ENCODE peak calls at places on chromosomes 4 and X, in eight cellular contexts. One of them, this sample, is unnamed.

GRCh38 chr4:85398276-85398675 is 76.7 kb upstream of the ARHGAP24 start:
- DNase-seq in mesenchymal stem cell: peak; percentile 52
- DNase-seq in mesendoderm: peak; percentile 91
- DNase-seq in neural progenitor cell: no peak
- DNase-seq in sigmoid colon: no peak
- DNase-seq in body of pancreas: no peak
- DNase-seq in prostate gland: no peak
- DNase-seq in OCI-LY7: no peak
- DNase-seq in this sample: no peak

GRCh38 chrX:150690126-150690525 is 3.1 kb upstream of the MTMR1 start:
- DNase-seq in mesenchymal stem cell: peak; percentile 59
- DNase-seq in mesendoderm: no peak
- DNase-seq in neural progenitor cell: no peak
- DNase-seq in sigmoid colon: no peak
- DNase-seq in body of pancreas: no peak
- DNase-seq in prostate gland: no peak
- DNase-seq in OCI-LY7: no peak
- DNase-seq in this sample: no peak

GRCh38 chrX:120755066-120755846 is 120.4 kb downstream of the CT47B1 start:
- DNase-seq in mesenchymal stem cell: no peak
- DNase-seq in mesendoderm: no peak
- DNase-seq in neural progenitor cell: peak; percentile 3
- DNase-seq in sigmoid colon: no peak
- DNase-seq in body of pancreas: peak; percentile 43
- DNase-seq in prostate gland: no peak
- DNase-seq in OCI-LY7: peak; percentile 84
- DNase-seq in this sample: no peak

GRCh38 chr4:18529482-18529881 is 507.9 kb upstream of the LCORL start:
- DNase-seq in mesenchymal stem cell: no peak
- DNase-seq in mesendoderm: no peak
- DNase-seq in neural progenitor cell: no peak
- DNase-seq in sigmoid colon: no peak
- DNase-seq in body of pancreas: no peak
- DNase-seq in prostate gland: no peak
- DNase-seq in OCI-LY7: no peak
- DNase-seq in this sample: no peak

GRCh38 chrX:70554081-70554480 is 109.4 kb downstream of the DLG3 start:
- DNase-seq in mesenchymal stem cell: peak; percentile 24
- DNase-seq in mesendoderm: peak; percentile 5
- DNase-seq in neural progenitor cell: no peak
- DNase-seq in sigmoid colon: no peak
- DNase-seq in body of pancreas: no peak
- DNase-seq in prostate gland: no peak
- DNase-seq in OCI-LY7: no peak
- DNase-seq in this sample: no peak

GRCh38 chrX:68936608-68937007 is 107.8 kb downstream of the EFNB1 start:
- DNase-seq in mesenchymal stem cell: peak; percentile 91
- DNase-seq in mesendoderm: no peak
- DNase-seq in neural progenitor cell: no peak
- DNase-seq in sigmoid colon: peak; percentile 46
- DNase-seq in body of pancreas: no peak
- DNase-seq in prostate gland: no peak
- DNase-seq in OCI-LY7: no peak
- DNase-seq in this sample: no peak

GRCh38 chrX:2903366-2903765 is 25.8 kb downstream of the ARSD start:
- DNase-seq in mesenchymal stem cell: no peak
- DNase-seq in mesendoderm: no peak
- DNase-seq in neural progenitor cell: no peak
- DNase-seq in sigmoid colon: no peak
- DNase-seq in body of pancreas: no peak
- DNase-seq in prostate gland: no peak
- DNase-seq in OCI-LY7: no peak
- DNase-seq in this sample: no peak

GRCh38 chrX:153460826-153461225 is 9.6 kb downstream of the HAUS7 start:
- DNase-seq in mesenchymal stem cell: peak; percentile 48
- DNase-seq in mesendoderm: peak; percentile 67
- DNase-seq in neural progenitor cell: peak; percentile 69
- DNase-seq in sigmoid colon: no peak
- DNase-seq in body of pancreas: peak; percentile 44
- DNase-seq in prostate gland: no peak
- DNase-seq in OCI-LY7: peak; percentile 58
- DNase-seq in this sample: peak; percentile 47

GRCh38 chrX:149903889-149904748 is 23.1 kb downstream of the MAGEA8 start:
- DNase-seq in mesenchymal stem cell: peak; percentile 28
- DNase-seq in mesendoderm: peak; percentile 66
- DNase-seq in neural progenitor cell: no peak
- DNase-seq in sigmoid colon: no peak
- DNase-seq in body of pancreas: no peak
- DNase-seq in prostate gland: no peak
- DNase-seq in OCI-LY7: no peak
- DNase-seq in this sample: no peak

GRCh38 chrX:154540897-154541535 is 5.6 kb downstream of the G6PD start:
- DNase-seq in mesenchymal stem cell: no peak
- DNase-seq in mesendoderm: no peak
- DNase-seq in neural progenitor cell: no peak
- DNase-seq in sigmoid colon: no peak
- DNase-seq in body of pancreas: no peak
- DNase-seq in prostate gland: peak; percentile 58
- DNase-seq in OCI-LY7: no peak
- DNase-seq in this sample: no peak

GRCh38 chr4:180203349-180203748 is 2039.9 kb upstream of the TENM3 start:
- DNase-seq in mesenchymal stem cell: no peak
- DNase-seq in mesendoderm: no peak
- DNase-seq in neural progenitor cell: no peak
- DNase-seq in sigmoid colon: no peak
- DNase-seq in body of pancreas: no peak
- DNase-seq in prostate gland: no peak
- DNase-seq in OCI-LY7: no peak
- DNase-seq in this sample: no peak

GRCh38 chr4:56743550-56743949 is 62.5 kb upstream of the HOPX start:
- DNase-seq in mesenchymal stem cell: no peak
- DNase-seq in mesendoderm: no peak
- DNase-seq in neural progenitor cell: no peak
- DNase-seq in sigmoid colon: no peak
- DNase-seq in body of pancreas: no peak
- DNase-seq in prostate gland: no peak
- DNase-seq in OCI-LY7: no peak
- DNase-seq in this sample: no peak

GRCh38 chr4:118774321-118774720 is 61.6 kb downstream of the SEC24D start:
- DNase-seq in mesenchymal stem cell: no peak
- DNase-seq in mesendoderm: no peak
- DNase-seq in neural progenitor cell: no peak
- DNase-seq in sigmoid colon: no peak
- DNase-seq in body of pancreas: no peak
- DNase-seq in prostate gland: no peak
- DNase-seq in OCI-LY7: no peak
- DNase-seq in this sample: no peak

GRCh38 chr4:94635172-94635571 is 122.6 kb upstream of the BMPR1B start:
- DNase-seq in mesenchymal stem cell: peak; percentile 71
- DNase-seq in mesendoderm: peak; percentile 22
- DNase-seq in neural progenitor cell: no peak
- DNase-seq in sigmoid colon: no peak
- DNase-seq in body of pancreas: no peak
- DNase-seq in prostate gland: no peak
- DNase-seq in OCI-LY7: no peak
- DNase-seq in this sample: no peak

GRCh38 chrX:131826572-131826971 is 196.5 kb upstream of the STK26 start:
- DNase-seq in mesenchymal stem cell: no peak
- DNase-seq in mesendoderm: no peak
- DNase-seq in neural progenitor cell: no peak
- DNase-seq in sigmoid colon: no peak
- DNase-seq in body of pancreas: no peak
- DNase-seq in prostate gland: no peak
- DNase-seq in OCI-LY7: no peak
- DNase-seq in this sample: no peak

GRCh38 chr4:111263836-111264235 is 641.0 kb upstream of the PITX2 start:
- DNase-seq in mesenchymal stem cell: no peak
- DNase-seq in mesendoderm: no peak
- DNase-seq in neural progenitor cell: no peak
- DNase-seq in sigmoid colon: no peak
- DNase-seq in body of pancreas: no peak
- DNase-seq in prostate gland: no peak
- DNase-seq in OCI-LY7: no peak
- DNase-seq in this sample: peak; percentile 55

GRCh38 chrX:39688219-39688575 is 409.6 kb downstream of the BCOR start:
- DNase-seq in mesenchymal stem cell: no peak
- DNase-seq in mesendoderm: no peak
- DNase-seq in neural progenitor cell: no peak
- DNase-seq in sigmoid colon: no peak
- DNase-seq in body of pancreas: no peak
- DNase-seq in prostate gland: no peak
- DNase-seq in OCI-LY7: no peak
- DNase-seq in this sample: no peak
- H3K27ac ChIP-seq in mesenchymal stem cell: no peak overlapping the region
- H3K27ac ChIP-seq in mesendoderm: peak overlapping the region; percentile 88
- H3K27ac ChIP-seq in neural progenitor cell: no peak overlapping the region
- H3K27ac ChIP-seq in sigmoid colon: peak overlapping the region; percentile 54
- H3K27ac ChIP-seq in body of pancreas: peak overlapping the region; percentile 44
- H3K27ac ChIP-seq in prostate gland: no peak overlapping the region
- H3K27ac ChIP-seq in OCI-LY7: no peak overlapping the region
- H3K27ac ChIP-seq in this sample: no peak overlapping the region

GRCh38 chr4:25845841-25846653 is 16.7 kb downstream of the SEL1L3 start:
- DNase-seq in mesenchymal stem cell: no peak
- DNase-seq in mesendoderm: no peak
- DNase-seq in neural progenitor cell: no peak
- DNase-seq in sigmoid colon: no peak
- DNase-seq in body of pancreas: no peak
- DNase-seq in prostate gland: no peak
- DNase-seq in OCI-LY7: no peak
- DNase-seq in this sample: no peak
- H3K4me1 ChIP-seq in mesenchymal stem cell: no peaks in the 10 kb centered on the region
- H3K4me1 ChIP-seq in mesendoderm: peaks cover 3% of the 10 kb centered on the region
- H3K4me1 ChIP-seq in neural progenitor cell: peaks cover 8% of the 10 kb centered on the region
- H3K4me1 ChIP-seq in sigmoid colon: no peaks in the 10 kb centered on the region
- H3K4me1 ChIP-seq in body of pancreas: peaks cover 9% of the 10 kb centered on the region
- H3K4me1 ChIP-seq in prostate gland: no peaks in the 10 kb centered on the region
- H3K4me1 ChIP-seq in OCI-LY7: peaks cover 44% of the 10 kb centered on the region
- H3K4me1 ChIP-seq in this sample: no peaks in the 10 kb centered on the region

DNA sequence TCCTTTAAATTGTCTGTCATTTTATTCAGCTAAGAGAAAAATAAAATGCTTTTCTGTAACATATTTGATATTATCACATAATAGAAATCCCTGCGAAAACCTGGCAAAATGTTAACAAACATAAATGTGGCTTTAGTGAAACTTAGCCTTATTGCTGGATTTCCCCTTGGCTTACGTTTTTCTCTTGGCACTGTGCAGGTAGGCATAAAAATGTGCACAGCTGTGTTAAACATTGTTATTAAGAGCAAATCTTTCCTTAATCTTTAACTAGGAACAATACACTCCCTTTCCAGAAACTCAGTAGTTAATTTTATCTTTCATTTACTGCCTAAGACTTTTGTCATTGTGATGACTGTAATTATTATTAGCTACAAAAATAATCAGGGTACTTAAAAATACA is 202.4 kb upstream of the GNPDA2 start:
- DNase-seq in mesenchymal stem cell: no peak
- DNase-seq in mesendoderm: no peak
- DNase-seq in neural progenitor cell: no peak
- DNase-seq in sigmoid colon: no peak
- DNase-seq in body of pancreas: no peak
- DNase-seq in prostate gland: no peak
- DNase-seq in OCI-LY7: no peak
- DNase-seq in this sample: no peak
- H3K27ac ChIP-seq in mesenchymal stem cell: no peak overlapping the region
- H3K27ac ChIP-seq in mesendoderm: no peak overlapping the region
- H3K27ac ChIP-seq in neural progenitor cell: no peak overlapping the region
- H3K27ac ChIP-seq in sigmoid colon: no peak overlapping the region
- H3K27ac ChIP-seq in body of pancreas: no peak overlapping the region
- H3K27ac ChIP-seq in prostate gland: no peak overlapping the region
- H3K27ac ChIP-seq in OCI-LY7: no peak overlapping the region
- H3K27ac ChIP-seq in this sample: no peak overlapping the region

DNA sequence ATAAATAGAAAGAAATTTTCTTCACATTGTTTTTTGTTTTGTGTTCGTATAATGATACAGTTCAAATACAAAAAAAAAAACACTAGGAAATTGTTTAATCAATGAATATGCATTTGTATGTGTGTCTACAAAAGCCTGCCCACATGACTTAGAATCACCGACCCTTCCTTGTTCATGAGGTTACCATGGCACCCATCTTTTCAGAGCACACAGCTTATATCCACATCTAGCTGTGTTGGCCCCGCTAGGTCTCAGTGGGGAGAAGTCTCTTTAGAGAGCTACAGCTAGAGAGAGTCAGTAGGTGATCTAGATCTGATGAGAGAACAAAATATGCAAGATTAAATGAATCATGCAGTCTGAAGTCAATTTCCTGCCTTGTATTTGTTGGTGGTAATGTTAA is 126.7 kb upstream of the DCLK2 start:
- DNase-seq in mesenchymal stem cell: no peak
- DNase-seq in mesendoderm: no peak
- DNase-seq in neural progenitor cell: no peak
- DNase-seq in sigmoid colon: no peak
- DNase-seq in body of pancreas: no peak
- DNase-seq in prostate gland: no peak
- DNase-seq in OCI-LY7: no peak
- DNase-seq in this sample: no peak
- H3K4me1 ChIP-seq in mesenchymal stem cell: no peaks in the 10 kb centered on the region
- H3K4me1 ChIP-seq in mesendoderm: no peaks in the 10 kb centered on the region
- H3K4me1 ChIP-seq in neural progenitor cell: peaks cover 9% of the 10 kb centered on the region
- H3K4me1 ChIP-seq in sigmoid colon: no peaks in the 10 kb centered on the region
- H3K4me1 ChIP-seq in body of pancreas: no peaks in the 10 kb centered on the region
- H3K4me1 ChIP-seq in prostate gland: no peaks in the 10 kb centered on the region
- H3K4me1 ChIP-seq in OCI-LY7: no peaks in the 10 kb centered on the region
- H3K4me1 ChIP-seq in this sample: no peaks in the 10 kb centered on the region

GRCh38 chrX:108443065-108443464 is 3.4 kb downstream of the COL4A5 start:
- DNase-seq in mesenchymal stem cell: no peak
- DNase-seq in mesendoderm: no peak
- DNase-seq in neural progenitor cell: no peak
- DNase-seq in sigmoid colon: no peak
- DNase-seq in body of pancreas: no peak
- DNase-seq in prostate gland: no peak
- DNase-seq in OCI-LY7: no peak
- DNase-seq in this sample: no peak
- H3K27ac ChIP-seq in mesenchymal stem cell: no peak overlapping the region
- H3K27ac ChIP-seq in mesendoderm: no peak overlapping the region
- H3K27ac ChIP-seq in neural progenitor cell: no peak overlapping the region
- H3K27ac ChIP-seq in sigmoid colon: peak overlapping the region; percentile 79
- H3K27ac ChIP-seq in body of pancreas: no peak overlapping the region
- H3K27ac ChIP-seq in prostate gland: no peak overlapping the region
- H3K27ac ChIP-seq in OCI-LY7: no peak overlapping the region
- H3K27ac ChIP-seq in this sample: no peak overlapping the region

DNA sequence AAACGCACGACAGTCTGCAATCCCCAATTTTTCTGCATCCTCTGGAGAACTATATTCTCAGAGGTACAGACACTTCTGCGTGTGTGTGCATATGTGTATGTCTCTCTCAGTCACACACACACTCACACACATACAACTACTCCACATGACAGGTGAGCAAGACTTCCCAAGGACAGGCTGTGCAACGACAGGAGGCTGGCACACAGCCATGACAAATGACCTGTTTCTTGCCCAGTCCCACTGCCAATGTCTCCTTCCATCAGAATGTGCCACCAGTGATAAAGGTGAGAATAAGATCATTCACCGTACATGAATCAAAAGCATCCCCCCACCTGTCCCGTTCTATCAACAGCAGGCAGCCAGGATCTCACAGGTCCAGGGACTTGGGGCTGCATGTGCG is 52.4 kb downstream of the PPP2R2C start:
- DNase-seq in mesenchymal stem cell: no peak
- DNase-seq in mesendoderm: no peak
- DNase-seq in neural progenitor cell: no peak
- DNase-seq in sigmoid colon: no peak
- DNase-seq in body of pancreas: peak; percentile 27
- DNase-seq in prostate gland: no peak
- DNase-seq in OCI-LY7: no peak
- DNase-seq in this sample: no peak
- H3K4me1 ChIP-seq in mesenchymal stem cell: no peaks in the 10 kb centered on the region
- H3K4me1 ChIP-seq in mesendoderm: no peaks in the 10 kb centered on the region
- H3K4me1 ChIP-seq in neural progenitor cell: peaks cover 10% of the 10 kb centered on the region
- H3K4me1 ChIP-seq in sigmoid colon: no peaks in the 10 kb centered on the region
- H3K4me1 ChIP-seq in body of pancreas: no peaks in the 10 kb centered on the region
- H3K4me1 ChIP-seq in prostate gland: no peaks in the 10 kb centered on the region
- H3K4me1 ChIP-seq in OCI-LY7: no peaks in the 10 kb centered on the region
- H3K4me1 ChIP-seq in this sample: peaks cover 10% of the 10 kb centered on the region

GRCh38 chrX:44989995-44990770 is 117.2 kb downstream of the KDM6A start:
- DNase-seq in mesenchymal stem cell: no peak
- DNase-seq in mesendoderm: no peak
- DNase-seq in neural progenitor cell: no peak
- DNase-seq in sigmoid colon: no peak
- DNase-seq in body of pancreas: no peak
- DNase-seq in prostate gland: no peak
- DNase-seq in OCI-LY7: no peak
- DNase-seq in this sample: no peak
- H3K27ac ChIP-seq in mesenchymal stem cell: no peak overlapping the region
- H3K27ac ChIP-seq in mesendoderm: no peak overlapping the region
- H3K27ac ChIP-seq in neural progenitor cell: no peak overlapping the region
- H3K27ac ChIP-seq in sigmoid colon: no peak overlapping the region
- H3K27ac ChIP-seq in body of pancreas: no peak overlapping the region
- H3K27ac ChIP-seq in prostate gland: no peak overlapping the region
- H3K27ac ChIP-seq in OCI-LY7: no peak overlapping the region
- H3K27ac ChIP-seq in this sample: no peak overlapping the region